ENCODE peak calls at places on chromosomes 3 and 15, in five cellular contexts. I is activated effector memory CD4-positive, alpha-beta T cell treated with Interleukin-2 at 50 U/mL for 16 hours; P is mesothelial cell of epicardium; T is HTR-8/SVneo; O is fibroblast of pulmonary artery. Z is an unnamed sample.
A peak's percentile ranks its signal among the peaks of the same experiment; 100 is the strongest.

GRCh38 chr3:16942955-16943354 is 58.2 kb downstream of the PLCL2 start:
- DNase-seq in I (no peak), P (no peak), T (no peak), O (no peak), Z (no peak)

GRCh38 chr3:42063886-42064285 is 27.3 kb upstream of the TRAK1 start:
- DNase-seq in I (no peak), P (no peak), T (no peak), O (peak; percentile 61), Z (no peak)

GRCh38 chr15:94324117-94324826 is 92.9 kb downstream of the MCTP2 start:
- DNase-seq in I (peak; percentile 20), P (no peak), T (peak; percentile 37), O (peak; percentile 71), Z (peak; percentile 67)

GRCh38 chr3:138019288-138020069 is 9.5 kb downstream of the CLDN18 start:
- DNase-seq in I (no peak), P (no peak), T (no peak), O (no peak), Z (no peak)

GRCh38 chr3:132405188-132405587 is 12.1 kb upstream of the DNAJC13 start:
- DNase-seq in I (no peak), P (no peak), T (no peak), O (peak; percentile 79), Z (no peak)

GRCh38 chr15:32918481-32919026 is 200.8 kb downstream of the GREM1 start:
- DNase-seq in I (no peak), P (no peak), T (no peak), O (no peak), Z (no peak)

GRCh38 chr15:92924216-92924615 is 24.1 kb downstream of the CHD2 start:
- DNase-seq in I (no peak), P (no peak), T (no peak), O (no peak), Z (no peak)

GRCh38 chr15:52559583-52559982 is 9.2 kb downstream of the ARPP19 start:
- DNase-seq in I (no peak), P (no peak), T (no peak), O (peak; percentile 38), Z (peak; percentile 48)

GRCh38 chr3:150639262-150639661 is 36.1 kb downstream of the SELENOT start:
- DNase-seq in I (no peak), P (no peak), T (no peak), O (peak; percentile 8), Z (no peak)

GRCh38 chr15:65980824-65981456 is 111.6 kb downstream of the RAB11A start:
- DNase-seq in I (no peak), P (peak; percentile 43), T (peak; percentile 80), O (peak; percentile 78), Z (peak; percentile 26)

GRCh38 chr3:57682284-57682683 is 10.6 kb downstream of the DENND6A start:
- DNase-seq in I (no peak), P (no peak), T (no peak), O (peak; percentile 14), Z (no peak)

GRCh38 chr3:124760601-124761000 is 30.3 kb downstream of the UMPS start:
- DNase-seq in I (no peak), P (no peak), T (no peak), O (peak; percentile 67), Z (no peak)

GRCh38 chr3:149969110-149969944 is 1.4 kb downstream of the PFN2 start:
- DNase-seq in I (no peak), P (no peak), T (peak; percentile 39), O (peak; percentile 88), Z (no peak)

GRCh38 chr3:140449591-140450256 is 228.1 kb upstream of the TRIM42 start:
- DNase-seq in I (no peak), P (no peak), T (no peak), O (no peak), Z (no peak)

GRCh38 chr15:99486371-99487336 is 79.1 kb upstream of the MEF2A start:
- DNase-seq in I (no peak), P (no peak), T (peak; percentile 71), O (peak; percentile 74), Z (no peak)

GRCh38 chr3:69959581-69959980 is 40.0 kb upstream of the SAMMSON start:
- DNase-seq in I (no peak), P (no peak), T (no peak), O (no peak), Z (no peak)

GRCh38 chr3:108218811-108219210 is 3.4 kb downstream of the IFT57 start:
- DNase-seq in I (no peak), P (no peak), T (no peak), O (peak; percentile 64), Z (no peak)

GRCh38 chr3:187807086-187807862 is 62.0 kb upstream of the BCL6 start:
- DNase-seq in I (no peak), P (no peak), T (no peak), O (peak; percentile 50), Z (no peak)

GRCh38 chr3:32842987-32843386 is 25.2 kb downstream of the TRIM71 start:
- DNase-seq in I (no peak), P (no peak), T (no peak), O (no peak), Z (no peak)

GRCh38 chr15:29268706-29269484 is 727 bp downstream of the NSMCE3 start:
- DNase-seq in I (peak; percentile 37), P (no peak), T (peak; percentile 18), O (peak; percentile 34), Z (peak; percentile 59)

Z was measured in activated CD4-positive, alpha-beta memory T cell treated with anti-CD3 and anti-CD28 coated beads, Interleukin-2, amount 10 ng/mL, durations not matched to agents 7 days and 5 days.